ENCODE peak calls at places on chromosomes 4 and X, in seven cellular contexts. L, P, R, K, W, Y and U are unnamed samples.

GRCh38 chr4:6567218-6567617 is 7.8 kb upstream of the MAN2B2 start:
- DNase-seq in L (no peak), P (no peak), R (no peak), K (no peak), W (no peak), Y (no peak), U (no peak)

GRCh38 chr4:139011220-139011950 is 4.2 kb upstream of the NOCT start:
- DNase-seq in L (no peak), P (no peak), R (no peak), K (no peak), W (no peak), Y (no peak), U (no peak)

GRCh38 chr4:179595671-179596410 is 2153.6 kb upstream of the AGA start:
- DNase-seq in L (no peak), P (no peak), R (no peak), K (peak), W (no peak), Y (no peak), U (no peak)

GRCh38 chr4:53654300-53654758 is 63.0 kb upstream of the LNX1 start:
- DNase-seq in L (no peak), P (no peak), R (peak), K (peak), W (no peak), Y (no peak), U (no peak)

GRCh38 chr4:153151535-153152452 is 52.4 kb upstream of the TRIM2 start:
- DNase-seq in L (no peak), P (no peak), R (no peak), K (no peak), W (no peak), Y (no peak), U (peak)

GRCh38 chrX:115487608-115488007 is 73.4 kb upstream of the PLS3 start:
- DNase-seq in L (no peak), P (no peak), R (no peak), K (no peak), W (no peak), Y (no peak), U (no peak)

GRCh38 chr4:46844325-46844917 is 64.6 kb downstream of the COX7B2 start:
- DNase-seq in L (peak), P (peak), R (peak), K (peak), W (peak), Y (no peak), U (peak)

GRCh38 chrX:110418220-110418856 is 59.7 kb downstream of the RTL9 start:
- DNase-seq in L (no peak), P (peak), R (no peak), K (peak), W (no peak), Y (no peak), U (no peak)

GRCh38 chr4:180028682-180029081 is 2214.5 kb upstream of the TENM3 start:
- DNase-seq in L (no peak), P (no peak), R (no peak), K (no peak), W (peak), Y (no peak), U (no peak)

GRCh38 chr4:99504804-99505502 is 5.9 kb upstream of the C4orf17 start:
- DNase-seq in L (no peak), P (no peak), R (no peak), K (no peak), W (no peak), Y (no peak), U (no peak)

GRCh38 chrX:9147631-9148189 is 113.8 kb upstream of the FAM9B start:
- DNase-seq in L (no peak), P (no peak), R (no peak), K (no peak), W (no peak), Y (no peak), U (no peak)

GRCh38 chr4:33725861-33726260 is 2518.5 kb downstream of the ARAP2 start:
- DNase-seq in L (no peak), P (no peak), R (no peak), K (no peak), W (no peak), Y (no peak), U (no peak)

GRCh38 chr4:71389149-71389840 is 50.5 kb downstream of the SLC4A4 start:
- DNase-seq in L (no peak), P (no peak), R (no peak), K (no peak), W (peak), Y (no peak), U (no peak)

GRCh38 chrX:40262641-40263560 is 165.1 kb upstream of the BCOR start:
- DNase-seq in L (peak), P (peak), R (peak), K (peak), W (no peak), Y (no peak), U (no peak)

GRCh38 chrX:136910565-136911040 is 30.1 kb upstream of the RBMX start:
- DNase-seq in L (no peak), P (no peak), R (no peak), K (peak), W (no peak), Y (no peak), U (no peak)

GRCh38 chrX:79524642-79525041 is 157.5 kb upstream of the ITM2A start:
- DNase-seq in L (no peak), P (no peak), R (no peak), K (no peak), W (no peak), Y (no peak), U (no peak)

GRCh38 chrX:16666541-16666940 is 16.6 kb downstream of the S100G start:
- DNase-seq in L (no peak), P (peak), R (peak), K (peak), W (peak), Y (no peak), U (no peak)

GRCh38 chr4:82223715-82224114 is 150.1 kb downstream of the HNRNPD start:
- DNase-seq in L (no peak), P (no peak), R (no peak), K (no peak), W (peak), Y (no peak), U (peak)

GRCh38 chrX:9912341-9912740 is 54.8 kb upstream of the CLDN34 start:
- DNase-seq in L (no peak), P (no peak), R (no peak), K (no peak), W (no peak), Y (no peak), U (no peak)